ENCODE peak calls at places on chromosomes 6 and 20, in four cellular contexts. One of them, this sample, is unnamed.

GRCh38 chr6:105560611-105561066 is 157.8 kb upstream of the PREP start:
- DNase-seq in K562: no peak
- DNase-seq in GM12891: no peak
- DNase-seq in HepG2: no peak
- DNase-seq in this sample: peak

GRCh38 chr6:9131616-9132015 is 696.3 kb upstream of the SLC35B3 start:
- DNase-seq in HepG2: no peak
- DNase-seq in K562: no peak
- DNase-seq in GM12891: no peak
- DNase-seq in this sample: no peak

GRCh38 chr6:24799541-24799915 is 811 bp upstream of the ARMH2 start:
- DNase-seq in GM12891: no peak
- DNase-seq in K562: peak
- DNase-seq in HepG2: peak
- DNase-seq in this sample: no peak

GRCh38 chr6:72636786-72637185 is 14.9 kb downstream of the KCNQ5 start:
- DNase-seq in GM12891: no peak
- DNase-seq in HepG2: no peak
- DNase-seq in K562: no peak
- DNase-seq in this sample: no peak

GRCh38 chr20:56934888-56935287 is 305.8 kb downstream of the TFAP2C start:
- DNase-seq in GM12891: no peak
- DNase-seq in HepG2: no peak
- DNase-seq in K562: no peak
- DNase-seq in this sample: no peak

GRCh38 chr6:93886416-93886815 is 467.1 kb upstream of the EPHA7 start:
- DNase-seq in GM12891: no peak
- DNase-seq in HepG2: no peak
- DNase-seq in K562: no peak
- DNase-seq in this sample: no peak

GRCh38 chr6:80214436-80215022 is 108.1 kb downstream of the BCKDHB start:
- DNase-seq in K562: peak
- DNase-seq in GM12891: no peak
- DNase-seq in HepG2: peak
- DNase-seq in this sample: no peak

GRCh38 chr6:166104872-166105271 is 62.8 kb downstream of the TBXT start:
- DNase-seq in HepG2: no peak
- DNase-seq in GM12891: no peak
- DNase-seq in K562: no peak
- DNase-seq in this sample: no peak

GRCh38 chr6:136873733-136874132 is 48.4 kb upstream of the SLC35D3 start:
- DNase-seq in K562: peak
- DNase-seq in HepG2: no peak
- DNase-seq in GM12891: no peak
- DNase-seq in this sample: no peak

GRCh38 chr6:49325901-49326300 is 137.2 kb downstream of the MMUT start:
- DNase-seq in K562: no peak
- DNase-seq in HepG2: no peak
- DNase-seq in GM12891: no peak
- DNase-seq in this sample: no peak

GRCh38 chr6:157519255-157520116 is 138.5 kb downstream of the ZDHHC14 start:
- DNase-seq in HepG2: no peak
- DNase-seq in K562: peak
- DNase-seq in GM12891: no peak
- DNase-seq in this sample: no peak

GRCh38 chr6:18595774-18596528 is 208.8 kb downstream of the RNF144B start:
- DNase-seq in K562: peak
- DNase-seq in HepG2: peak
- DNase-seq in GM12891: peak
- DNase-seq in this sample: peak

GRCh38 chr6:26304213-26305096 is 60.5 kb upstream of the BTN3A2 start:
- DNase-seq in K562: peak
- DNase-seq in GM12891: no peak
- DNase-seq in HepG2: no peak
- DNase-seq in this sample: no peak

GRCh38 chr6:153668758-153669157 is 370.3 kb upstream of the OPRM1 start:
- DNase-seq in K562: no peak
- DNase-seq in GM12891: no peak
- DNase-seq in HepG2: no peak
- DNase-seq in this sample: no peak

GRCh38 chr6:162543221-162543620 is 184.3 kb downstream of the PRKN start:
- DNase-seq in GM12891: no peak
- DNase-seq in K562: no peak
- DNase-seq in HepG2: no peak
- DNase-seq in this sample: no peak

GRCh38 chr6:159997498-159998101 is 28.7 kb downstream of the IGF2R start:
- DNase-seq in K562: no peak
- DNase-seq in HepG2: peak
- DNase-seq in GM12891: no peak
- DNase-seq in this sample: no peak

GRCh38 chr20:62206388-62206775 is 13.7 kb downstream of the HRH3 start:
- DNase-seq in K562: no peak
- DNase-seq in GM12891: no peak
- DNase-seq in HepG2: no peak
- DNase-seq in this sample: no peak

GRCh38 chr20:46894579-46894958 is at the start of gene EYA2:
- DNase-seq in GM12891: no peak
- DNase-seq in HepG2: no peak
- DNase-seq in K562: no peak
- DNase-seq in this sample: peak

GRCh38 chr20:4956200-4956810 is 45.0 kb downstream of the SLC23A2 start:
- DNase-seq in GM12891: no peak
- DNase-seq in HepG2: peak
- DNase-seq in K562: peak
- DNase-seq in this sample: no peak

GRCh38 chr6:78605909-78606446 is 261.4 kb upstream of the IRAK1BP1 start:
- DNase-seq in HepG2: no peak
- DNase-seq in GM12891: no peak
- DNase-seq in K562: no peak
- DNase-seq in this sample: no peak

GRCh38 chr6:168139121-168139520 is 60.1 kb upstream of the FRMD1 start:
- DNase-seq in K562: no peak
- DNase-seq in GM12891: no peak
- DNase-seq in HepG2: no peak
- DNase-seq in this sample: no peak

GRCh38 chr6:6683964-6684363 is 95.4 kb downstream of the LY86 start:
- DNase-seq in GM12891: no peak
- DNase-seq in K562: no peak
- DNase-seq in HepG2: peak
- DNase-seq in this sample: no peak

GRCh38 chr20:63567382-63568169 is 6.5 kb downstream of the HELZ2 start:
- DNase-seq in HepG2: no peak
- DNase-seq in GM12891: peak
- DNase-seq in K562: no peak
- DNase-seq in this sample: peak
- TF ChIP-seq POLR2A in HepG2: no peak
- TF ChIP-seq POLR2A in GM12891: no peak
- TF ChIP-seq POLR2A in K562: no peak
- TF ChIP-seq POLR2A in this sample: peak

DNA sequence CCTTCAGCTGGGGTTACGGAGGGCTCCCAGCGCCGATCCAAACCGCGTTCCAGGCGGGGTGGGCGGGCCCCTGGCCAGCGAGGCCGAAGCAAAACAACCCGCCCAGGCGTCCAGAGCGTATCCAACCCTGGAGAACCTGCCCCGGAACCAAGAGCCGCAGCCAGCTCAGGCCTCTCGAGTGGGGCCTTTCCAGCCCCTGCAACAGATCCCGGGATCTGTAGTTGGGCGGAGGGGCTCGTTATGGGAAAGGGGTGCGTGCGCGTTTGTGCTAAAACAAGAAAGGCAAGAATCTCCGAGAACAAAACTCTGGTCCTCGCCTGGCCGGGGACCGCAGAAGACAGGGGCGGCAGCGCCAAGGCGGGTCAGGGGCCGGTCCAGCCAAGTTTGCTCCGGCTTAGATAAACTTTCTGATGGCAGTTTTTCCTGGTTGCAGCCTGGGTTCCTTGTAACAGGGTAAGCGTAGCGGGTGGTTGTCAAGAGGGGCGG is 528 bp upstream of the RIN2 start:
- DNase-seq in K562: no peak
- DNase-seq in HepG2: peak
- DNase-seq in GM12891: no peak
- DNase-seq in this sample: no peak
- TF ChIP-seq POLR2AphosphoS5 in K562: no peak
- TF ChIP-seq POLR2AphosphoS5 in HepG2: peak
- TF ChIP-seq POLR2AphosphoS5 in GM12891: no peak
- TF ChIP-seq POLR2AphosphoS5 in this sample: no peak

DNA sequence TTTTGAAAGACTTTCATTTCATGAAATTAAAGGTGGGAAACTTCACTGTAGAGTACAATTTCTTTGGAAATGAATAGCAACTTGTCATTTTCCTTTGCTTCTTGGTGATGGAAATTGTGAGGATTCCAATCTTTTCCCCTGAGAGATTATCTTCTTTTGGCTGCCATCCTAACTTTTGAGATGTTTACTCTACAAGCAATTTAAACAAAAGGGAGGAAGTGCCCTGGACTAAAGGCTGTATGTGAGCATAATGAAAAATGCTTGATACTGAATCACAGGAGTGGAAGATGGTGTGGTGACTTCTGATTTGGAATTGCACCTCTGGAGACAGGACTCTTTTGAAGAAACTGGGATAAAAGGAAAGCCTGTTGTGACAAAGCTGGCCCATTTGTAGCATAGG is 43.1 kb upstream of the JAG1 start:
- DNase-seq in GM12891: no peak
- DNase-seq in HepG2: peak
- DNase-seq in K562: no peak
- DNase-seq in this sample: no peak
- TF ChIP-seq TAF1 in GM12891: no peak
- TF ChIP-seq TAF1 in HepG2: no peak
- TF ChIP-seq TAF1 in K562: no peak
- TF ChIP-seq TAF1 in this sample: no peak

GRCh38 chr6:38638941-38639497 is 710 bp downstream of the BTBD9 start:
- DNase-seq in HepG2: peak
- DNase-seq in K562: peak
- DNase-seq in GM12891: peak
- DNase-seq in this sample: peak
- TF ChIP-seq POLR2A in HepG2: no peak
- TF ChIP-seq POLR2A in K562: no peak
- TF ChIP-seq POLR2A in GM12891: no peak
- TF ChIP-seq POLR2A in this sample: no peak

DNA sequence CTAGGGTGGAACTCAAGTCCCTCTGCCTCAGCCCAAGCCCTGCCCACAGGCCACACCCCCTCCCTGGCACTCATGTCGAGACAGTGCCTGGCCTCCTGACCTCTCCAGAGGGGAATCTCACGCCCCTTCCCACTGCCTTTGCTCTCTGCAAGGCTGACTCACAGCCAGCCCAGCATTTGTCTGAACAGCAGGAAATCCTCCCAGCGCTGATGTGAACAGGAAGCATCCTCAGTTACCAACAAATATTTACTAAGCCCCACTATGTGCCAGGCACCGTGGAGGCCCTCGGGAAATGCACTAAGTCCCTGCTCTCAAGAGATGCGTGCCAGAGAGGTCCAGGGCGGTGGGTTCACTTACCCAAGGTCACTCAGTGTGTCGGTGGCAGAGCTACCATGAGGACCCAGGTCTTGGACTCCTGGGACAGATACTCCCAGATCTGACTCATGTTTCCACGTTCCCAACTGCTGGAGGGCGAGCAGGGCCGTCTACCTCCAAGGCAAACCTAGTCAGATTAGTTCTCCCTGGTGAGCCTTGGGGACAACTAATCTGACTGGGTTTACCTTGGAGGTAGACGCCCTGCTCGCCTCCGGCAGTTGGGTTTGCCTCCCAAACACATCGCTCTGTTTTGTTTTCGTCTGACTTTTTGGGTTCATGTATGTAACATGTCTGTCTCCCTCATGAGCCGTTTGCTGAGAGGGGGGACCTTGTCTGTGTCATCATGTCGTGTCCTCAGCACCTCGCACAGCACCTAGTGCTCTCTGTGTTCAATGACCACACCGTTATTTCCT is 7.7 kb downstream of the ADA start:
- DNase-seq in HepG2: peak
- DNase-seq in GM12891: no peak
- DNase-seq in K562: no peak
- DNase-seq in this sample: no peak
- TF ChIP-seq POLR2AphosphoS5 in HepG2: no peak
- TF ChIP-seq POLR2AphosphoS5 in GM12891: no peak
- TF ChIP-seq POLR2AphosphoS5 in K562: no peak
- TF ChIP-seq POLR2AphosphoS5 in this sample: no peak

GRCh38 chr6:151537561-151537960 is 43.7 kb downstream of the CCDC170 start:
- DNase-seq in K562: no peak
- DNase-seq in GM12891: no peak
- DNase-seq in HepG2: no peak
- DNase-seq in this sample: no peak
- TF ChIP-seq TAF1 in K562: no peak
- TF ChIP-seq TAF1 in GM12891: no peak
- TF ChIP-seq TAF1 in HepG2: no peak
- TF ChIP-seq TAF1 in this sample: no peak

GRCh38 chr6:144151010-144151727 is 852 bp downstream of the STX11 start:
- DNase-seq in HepG2: no peak
- DNase-seq in K562: peak
- DNase-seq in GM12891: peak
- DNase-seq in this sample: peak
- TF ChIP-seq POLR2A in HepG2: no peak
- TF ChIP-seq POLR2A in K562: no peak
- TF ChIP-seq POLR2A in GM12891: peak
- TF ChIP-seq POLR2A in this sample: peak

GRCh38 chr20:25356294-25356933 is 34.2 kb downstream of the ABHD12 start:
- DNase-seq in HepG2: no peak
- DNase-seq in K562: no peak
- DNase-seq in GM12891: no peak
- DNase-seq in this sample: no peak
- TF ChIP-seq POLR2AphosphoS5 in HepG2: no peak
- TF ChIP-seq POLR2AphosphoS5 in K562: no peak
- TF ChIP-seq POLR2AphosphoS5 in GM12891: no peak
- TF ChIP-seq POLR2AphosphoS5 in this sample: no peak

DNA sequence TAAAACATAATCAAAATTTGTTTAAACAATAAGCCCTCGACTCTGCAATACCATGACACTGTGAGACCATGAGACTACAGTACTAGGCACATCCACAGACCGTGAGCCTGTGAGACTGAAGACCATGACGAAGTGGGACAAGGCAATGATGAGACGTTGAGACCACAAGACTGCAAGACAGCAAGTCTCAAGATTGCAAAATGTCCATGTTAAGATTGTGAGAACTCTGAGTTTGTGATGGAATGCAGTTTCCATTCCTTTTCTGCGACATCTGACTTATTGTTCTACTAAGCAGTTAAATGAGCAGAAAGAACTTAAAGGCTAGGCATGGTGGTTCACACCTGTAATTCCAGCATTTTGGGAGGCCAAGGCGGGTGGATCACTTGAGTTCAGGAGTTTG is 102.1 kb upstream of the PHACTR1 start:
- DNase-seq in K562: no peak
- DNase-seq in HepG2: no peak
- DNase-seq in GM12891: no peak
- DNase-seq in this sample: no peak
- TF ChIP-seq TAF1 in K562: no peak
- TF ChIP-seq TAF1 in HepG2: no peak
- TF ChIP-seq TAF1 in GM12891: no peak
- TF ChIP-seq TAF1 in this sample: no peak